ENCODE peak calls at places on chromosomes 12 and 14, in five cellular contexts. A is small intestine, J is testis, G is lower lobe of right lung, P is fibroblast of lung. M is an unnamed sample. For H3K4me1, the result is how much of the 10 kb centered on the place peaks cover.

GRCh38 chr12:6965714-6966113 is 4.8 kb downstream of the PHB2 start:
- DNase-seq in A (no peak), J (no peak), G (no peak), P (no peak), M (no peak)

GRCh38 chr12:219891-220352 is 6.0 kb upstream of the SLC6A12 start:
- DNase-seq in A (peak), J (peak), G (peak), P (peak), M (peak)

GRCh38 chr14:88935083-88935482 is 110.6 kb downstream of the TTC8 start:
- DNase-seq in A (no peak), J (no peak), G (no peak), P (no peak), M (no peak)

GRCh38 chr12:105733579-105733978 is 403.1 kb downstream of the C12orf75 start:
- DNase-seq in A (no peak), J (no peak), G (no peak), P (no peak), M (no peak)

GRCh38 chr14:101113835-101114725 is 210.6 kb upstream of the RTL1 start:
- DNase-seq in A (no peak), J (peak), G (no peak), P (no peak), M (no peak)

GRCh38 chr14:69687963-69688649 is 76.7 kb downstream of the SUSD6 start:
- DNase-seq in A (no peak), J (no peak), G (no peak), P (no peak), M (peak)

GRCh38 chr12:104578453-104578852 is 121.7 kb downstream of the CHST11 start:
- DNase-seq in A (no peak), J (no peak), G (no peak), P (peak), M (no peak)

GRCh38 chr12:56188786-56189335 is 422 bp downstream of the SMARCC2 start:
- DNase-seq in A (peak), J (peak), G (no peak), P (no peak), M (no peak)

GRCh38 chr14:32457213-32457920 is 128.3 kb downstream of the AKAP6 start:
- DNase-seq in A (no peak), J (no peak), G (no peak), P (peak), M (no peak)

GRCh38 chr14:58501214-58501816 is 73.8 kb downstream of the KIAA0586 start:
- DNase-seq in A (peak), J (no peak), G (no peak), P (peak), M (peak)

GRCh38 chr12:116684891-116685290 is 53.0 kb downstream of the SPRING1 start:
- DNase-seq in A (no peak), J (no peak), G (no peak), P (no peak), M (no peak)

GRCh38 chr14:22460461-22461195 is 128.4 kb downstream of the DAD1 start:
- DNase-seq in A (no peak), J (no peak), G (no peak), P (peak), M (no peak)

GRCh38 chr12:22481557-22482104 is 62.7 kb downstream of the C2CD5 start:
- DNase-seq in A (no peak), J (no peak), G (no peak), P (no peak), M (no peak)

GRCh38 chr12:49304161-49304560 is 9.2 kb downstream of the PRPH start:
- DNase-seq in A (no peak), J (no peak), G (no peak), P (peak), M (no peak)

GRCh38 chr12:29752121-29752520 is 31.6 kb downstream of the TMTC1 start:
- DNase-seq in A (no peak), J (no peak), G (no peak), P (peak), M (no peak)

GRCh38 chr12:120093592-120094355 is 22.8 kb downstream of the RAB35 start:
- DNase-seq in A (no peak), J (no peak), G (no peak), P (no peak), M (peak)

GRCh38 chr12:101490286-101490920 is 15.3 kb downstream of the SPIC start:
- DNase-seq in A (peak), J (peak), G (no peak), P (no peak), M (peak)

GRCh38 chr14:65259000-65259399 is 153.5 kb upstream of the FUT8 start:
- DNase-seq in A (no peak), J (no peak), G (no peak), P (no peak), M (no peak)

GRCh38 chr14:38948576-38948975 is 154.5 kb downstream of the SEC23A start:
- DNase-seq in A (no peak), J (no peak), G (no peak), P (no peak), M (no peak)

GRCh38 chr12:54658306-54659264 is 10.4 kb upstream of the DCD start:
- DNase-seq in A (peak), J (peak), G (peak), P (no peak), M (peak)

GRCh38 chr14:60326274-60326673 is 77.3 kb downstream of the PPM1A start:
- DNase-seq in A (no peak), J (no peak), G (no peak), P (no peak), M (no peak)

GRCh38 chr12:14993537-14994266 is 20.9 kb downstream of the PDE6H start:
- DNase-seq in A (no peak), J (no peak), G (no peak), P (peak), M (no peak)

GRCh38 chr12:79454338-79454777 is 236.4 kb downstream of the PAWR start:
- DNase-seq in A (peak), J (no peak), G (no peak), P (peak), M (no peak)

GRCh38 chr14:26175659-26176058 is 422.2 kb downstream of the NOVA1 start:
- DNase-seq in A (no peak), J (peak), G (no peak), P (no peak), M (no peak)

GRCh38 chr12:100793182-100793581 is 1.4 kb upstream of the ANO4 start:
- DNase-seq in A (no peak), J (no peak), G (no peak), P (peak), M (no peak)

GRCh38 chr12:132560831-132561783 is 49.3 kb downstream of the LRCOL1 start:
- DNase-seq in A (peak), J (peak), G (peak), P (peak), M (peak)

GRCh38 chr12:68340404-68341270 is 8.5 kb upstream of the MDM1 start:
- DNase-seq in A (no peak), J (no peak), G (no peak), P (peak), M (no peak)

GRCh38 chr14:68231832-68232642 is 412.5 kb downstream of the RAD51B start:
- DNase-seq in A (peak), J (no peak), G (no peak), P (peak), M (no peak)

GRCh38 chr12:131536337-131536736 is 174.6 kb upstream of the SFSWAP start:
- DNase-seq in A (no peak), J (no peak), G (no peak), P (no peak), M (no peak)

GRCh38 chr14:56816575-56817391 is 6.5 kb upstream of the OTX2 start:
- DNase-seq in A (no peak), J (no peak), G (no peak), P (peak), M (peak)

GRCh38 chr12:68240079-68240478 is 13.3 kb downstream of the IL22 start:
- DNase-seq in A (peak), J (no peak), G (no peak), P (peak), M (no peak)

GRCh38 chr14:50399251-50400032 is 2.8 kb upstream of the CDKL1 start:
- DNase-seq in A (peak), J (peak), G (no peak), P (peak), M (no peak)

GRCh38 chr14:68663385-68664076 is 129.3 kb downstream of the ZFP36L1 start:
- DNase-seq in A (no peak), J (no peak), G (no peak), P (peak), M (no peak)

GRCh38 chr14:73738518-73739173 is 24.5 kb upstream of the PNMA1 start:
- DNase-seq in A (no peak), J (no peak), G (no peak), P (no peak), M (no peak)

GRCh38 chr14:73740921-73741326 is 26.7 kb upstream of the PNMA1 start:
- DNase-seq in A (peak), J (peak), G (peak), P (no peak), M (no peak)

GRCh38 chr14:73741386-73741875 is 27.2 kb upstream of the PNMA1 start:
- DNase-seq in A (peak), J (peak), G (peak), P (peak), M (no peak)

GRCh38 chr14:73739174-73739898 is 25.2 kb upstream of the PNMA1 start:
- DNase-seq in A (no peak), J (no peak), G (no peak), P (no peak), M (no peak)

GRCh38 chr14:73739899-73740685 is 25.9 kb upstream of the PNMA1 start:
- DNase-seq in A (no peak), J (no peak), G (no peak), P (no peak), M (no peak)
- H3K4me1 ChIP-seq in A (under half), J (half or more), G (half or more), P (under half), M (under half)

GRCh38 chr12:92408072-92408900 is 262.6 kb upstream of the BTG1 start:
- DNase-seq in A (peak), J (peak), G (no peak), P (no peak), M (peak)
- H3K4me1 ChIP-seq in A (under half), J (under half), G (under half), P (under half), M (under half)

GRCh38 chr12:24039113-24039525 is 89.6 kb upstream of the SOX5 start:
- DNase-seq in A (no peak), J (no peak), G (no peak), P (peak), M (no peak)

GRCh38 chr12:24034160-24034559 is 84.7 kb upstream of the SOX5 start:
- DNase-seq in A (no peak), J (no peak), G (no peak), P (peak), M (peak)

GRCh38 chr12:24034894-24035293 is 85.4 kb upstream of the SOX5 start:
- DNase-seq in A (no peak), J (no peak), G (no peak), P (no peak), M (no peak)

GRCh38 chr12:24038211-24038997 is 88.9 kb upstream of the SOX5 start:
- DNase-seq in A (no peak), J (no peak), G (no peak), P (no peak), M (no peak)

DNA sequence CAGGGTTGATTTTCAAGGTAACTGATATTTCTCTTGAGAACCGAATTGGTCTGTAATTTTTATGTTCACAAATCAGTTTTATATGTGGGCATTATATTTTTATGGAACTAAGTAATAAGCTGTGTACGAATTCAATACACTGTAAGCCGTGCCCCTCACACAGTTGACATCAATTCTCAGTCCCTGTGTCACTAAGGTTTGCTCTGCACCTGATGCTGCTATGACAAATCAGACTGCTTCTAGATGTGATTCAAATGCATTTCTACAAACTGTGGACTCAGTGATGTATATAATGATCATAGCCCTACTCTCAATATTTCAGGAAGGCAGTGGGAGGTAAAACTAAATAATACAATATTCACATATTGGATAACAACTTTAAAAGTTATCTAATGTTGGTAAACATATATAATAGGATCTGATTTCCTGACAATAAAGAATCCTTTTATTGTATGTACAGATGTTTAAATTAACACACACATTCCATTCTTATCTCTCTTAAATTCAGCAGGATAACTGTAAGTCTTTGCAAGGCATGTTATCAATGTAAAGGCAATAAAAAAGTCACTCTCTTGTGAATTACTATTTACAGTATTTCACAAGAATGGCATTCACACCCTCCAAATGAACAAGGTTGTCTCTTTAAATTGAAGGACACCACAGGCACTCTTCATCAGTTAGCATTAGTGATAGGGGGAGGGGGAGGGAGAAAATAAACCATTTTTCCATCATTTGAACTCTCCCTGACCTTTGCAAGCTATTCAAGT is 87.2 kb upstream of the SOX5 start:
- DNase-seq in A (no peak), J (no peak), G (no peak), P (no peak), M (no peak)
- H3K4me1 ChIP-seq in A (under half), J (under half), G (under half), P (under half), M (under half)

GRCh38 chr14:75646762-75647161 is 13.9 kb downstream of the ERG28 start:
- DNase-seq in A (no peak), J (no peak), G (no peak), P (no peak), M (no peak)
- H3K4me1 ChIP-seq in A (under half), J (under half), G (under half), P (under half), M (under half)

DNA sequence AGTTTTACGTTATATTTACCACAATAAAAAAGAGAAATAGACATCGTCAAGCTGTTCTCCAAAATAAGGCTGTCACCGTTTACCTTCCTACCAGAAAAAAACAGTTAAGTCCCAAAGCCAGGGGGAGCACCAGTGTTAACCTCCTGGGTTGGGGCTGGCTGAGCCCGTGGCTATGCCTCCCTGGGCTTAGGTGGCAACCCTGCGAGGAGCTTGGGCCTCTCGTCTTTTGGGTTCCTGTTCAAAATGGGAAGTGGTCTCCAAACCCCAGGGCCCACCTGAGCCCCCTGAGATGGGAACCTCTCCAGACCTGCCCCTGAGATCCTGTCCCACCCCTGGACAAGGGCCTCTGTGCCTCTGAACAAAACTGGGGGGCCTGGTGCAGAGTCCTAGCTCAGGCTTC is 22.9 kb downstream of the PACS2 start:
- DNase-seq in A (no peak), J (no peak), G (peak), P (no peak), M (no peak)
- H3K4me1 ChIP-seq in A (under half), J (under half), G (under half), P (under half), M (under half)

GRCh38 chr14:72611506-72611905 is 282.4 kb downstream of the DPF3 start:
- DNase-seq in A (no peak), J (no peak), G (no peak), P (no peak), M (no peak)

GRCh38 chr14:72609205-72609916 is 284.5 kb downstream of the DPF3 start:
- DNase-seq in A (no peak), J (no peak), G (no peak), P (no peak), M (no peak)

GRCh38 chr14:72608391-72609204 is 285.3 kb downstream of the DPF3 start:
- DNase-seq in A (no peak), J (no peak), G (no peak), P (peak), M (no peak)

GRCh38 chr14:72610831-72611200 is 283.1 kb downstream of the DPF3 start:
- DNase-seq in A (no peak), J (no peak), G (no peak), P (peak), M (no peak)

GRCh38 chr14:72610096-72610830 is 283.6 kb downstream of the DPF3 start:
- DNase-seq in A (no peak), J (no peak), G (no peak), P (no peak), M (no peak)
- H3K4me1 ChIP-seq in A (under half), J (under half), G (under half), P (under half), M (under half)

DNA sequence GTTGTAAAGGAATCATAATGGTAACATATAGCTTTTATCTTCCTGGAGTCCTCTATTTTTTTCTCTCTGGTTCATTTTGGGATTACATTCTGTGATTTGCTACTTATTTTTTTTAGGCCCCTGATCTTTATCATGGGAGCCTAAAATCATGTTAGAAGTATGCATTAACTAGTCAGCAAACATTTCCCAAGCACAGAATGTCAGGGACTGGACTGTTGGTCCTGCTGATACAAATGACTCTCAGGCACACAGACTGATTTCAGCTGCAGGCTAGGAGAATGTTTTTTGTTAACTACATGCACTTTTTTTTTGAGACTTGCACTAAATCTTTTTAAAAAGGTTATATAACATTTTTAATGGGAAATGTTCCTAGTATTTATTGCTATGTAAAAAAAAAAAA is 131.1 kb downstream of the ACSS3 start:
- DNase-seq in A (no peak), J (no peak), G (no peak), P (peak), M (no peak)
- H3K4me1 ChIP-seq in A (under half), J (under half), G (under half), P (under half), M (half or more)

GRCh38 chr12:51404627-51405026 is 13.4 kb upstream of the GALNT6 start:
- DNase-seq in A (no peak), J (no peak), G (no peak), P (no peak), M (no peak)
- H3K4me1 ChIP-seq in A (under half), J (under half), G (under half), P (under half), M (under half)

DNA sequence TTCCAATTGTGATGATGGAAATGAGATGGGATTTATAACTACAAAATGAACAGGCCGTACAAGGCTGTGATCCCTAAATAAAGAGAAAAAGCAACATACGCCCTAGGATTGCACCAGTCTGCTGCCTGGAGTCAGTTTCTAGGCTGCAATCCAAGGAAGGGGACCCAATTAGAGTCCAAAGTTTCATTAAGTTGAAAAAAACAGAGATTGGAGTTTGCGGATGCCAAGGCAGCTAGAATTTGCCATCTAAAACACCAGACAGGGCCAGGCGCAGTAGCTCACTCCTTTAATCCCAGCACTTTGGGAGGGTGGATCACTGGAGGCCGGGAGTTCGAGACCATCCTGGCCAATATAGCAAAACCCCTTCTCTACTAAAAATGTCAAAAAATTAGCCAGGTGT is 661.0 kb downstream of the RPS29 start:
- DNase-seq in A (peak), J (no peak), G (no peak), P (no peak), M (no peak)
- H3K4me1 ChIP-seq in A (under half), J (under half), G (under half), P (under half), M (under half)

GRCh38 chr14:96027356-96028335 is 11.5 kb upstream of the C14orf132 start:
- DNase-seq in A (no peak), J (no peak), G (no peak), P (no peak), M (no peak)
- H3K4me1 ChIP-seq in A (under half), J (under half), G (under half), P (under half), M (under half)

M was measured in HAP-1.